ENCODE peak calls at places on chromosomes 16 and 17, in nine cellular contexts. M is T-helper 1 cell; T is fibroblast of the conjunctiva; X is lower leg skin; J is stimulated activated CD4-positive, alpha-beta T cell treated with anti-CD3 and anti-CD28 coated beads, Interleukin-2, amount 100 ng/mL, for 48 hours; B is stomach; D is H7; O is SK-MEL-5; N is upper lobe of right lung. S is an unnamed sample.
A peak's percentile ranks its signal among the peaks of the same experiment; 100 is the strongest.

GRCh38 chr17:50473901-50474300 is 4.8 kb upstream of the RSAD1 start:
- DNase-seq in M (no peak), T (no peak), X (no peak), J (no peak), B (no peak), D (no peak), O (no peak), N (no peak), S (peak; percentile 45)

GRCh38 chr17:48236681-48237134 is 129.1 kb downstream of the SNX11 start:
- DNase-seq in M (no peak), T (no peak), X (no peak), J (no peak), B (no peak), D (no peak), O (no peak), N (no peak), S (no peak)

GRCh38 chr16:88013091-88013609 is 61.9 kb downstream of the BANP start:
- DNase-seq in M (no peak), T (no peak), X (peak; percentile 82), J (no peak), B (peak; percentile 46), D (no peak), O (no peak), N (no peak), S (peak; percentile 81)

GRCh38 chr16:11542069-11542775 is 44.5 kb downstream of the LITAF start:
- DNase-seq in M (no peak), T (no peak), X (no peak), J (no peak), B (no peak), D (no peak), O (no peak), N (no peak), S (no peak)

GRCh38 chr16:66552288-66553143 is at the start of gene CKLF:
- DNase-seq in M (peak; percentile 79), T (peak; percentile 76), X (peak; percentile 96), J (peak; percentile 90), B (peak; percentile 95), D (peak; percentile 98), O (peak; percentile 85), N (peak; percentile 95), S (peak; percentile 88)

GRCh38 chr16:76946879-76947278 is 244.1 kb upstream of the MON1B start:
- DNase-seq in M (no peak), T (peak; percentile 80), X (no peak), J (no peak), B (no peak), D (no peak), O (peak; percentile 68), N (no peak), S (no peak)

GRCh38 chr17:47701603-47702002 is 7.6 kb downstream of the TBKBP1 start:
- DNase-seq in M (no peak), T (no peak), X (no peak), J (no peak), B (no peak), D (peak; percentile 73), O (no peak), N (peak; percentile 53), S (peak; percentile 22)

GRCh38 chr16:6841392-6841791 is 491.3 kb upstream of the RBFOX1 start:
- DNase-seq in M (no peak), T (no peak), X (no peak), J (no peak), B (no peak), D (no peak), O (no peak), N (no peak), S (no peak)

GRCh38 chr17:61427567-61427966 is 24.7 kb upstream of the TBX4 start:
- DNase-seq in M (no peak), T (no peak), X (no peak), J (no peak), B (no peak), D (no peak), O (no peak), N (no peak), S (no peak)

GRCh38 chr16:19515765-19516164 is 6.1 kb downstream of the GDE1 start:
- DNase-seq in M (no peak), T (no peak), X (no peak), J (no peak), B (no peak), D (no peak), O (no peak), N (no peak), S (no peak)

GRCh38 chr17:31054761-31055160 is 40.0 kb upstream of the NF1 start:
- DNase-seq in M (no peak), T (no peak), X (no peak), J (no peak), B (no peak), D (no peak), O (no peak), N (no peak), S (no peak)

GRCh38 chr17:68205251-68205807 is 42.5 kb upstream of the AMZ2 start:
- DNase-seq in M (peak; percentile 80), T (peak; percentile 68), X (peak; percentile 98), J (peak; percentile 92), B (peak; percentile 92), D (peak; percentile 93), O (peak; percentile 95), N (peak; percentile 96), S (peak; percentile 100)

GRCh38 chr16:50547340-50547865 is 793 bp upstream of the NKD1 start:
- DNase-seq in M (peak; percentile 74), T (no peak), X (no peak), J (peak; percentile 49), B (peak; percentile 63), D (peak; percentile 87), O (peak; percentile 22), N (no peak), S (peak; percentile 66)

GRCh38 chr17:82402865-82403264 is 15.3 kb upstream of the HEXD start:
- DNase-seq in M (no peak), T (no peak), X (no peak), J (no peak), B (no peak), D (no peak), O (no peak), N (no peak), S (no peak)

GRCh38 chr17:44518032-44518431 is 14.8 kb upstream of the GPATCH8 start:
- DNase-seq in M (no peak), T (no peak), X (no peak), J (no peak), B (no peak), D (no peak), O (peak; percentile 52), N (no peak), S (no peak)

GRCh38 chr17:1779571-1780074 is 17.8 kb downstream of the SERPINF1 start:
- DNase-seq in M (no peak), T (peak; percentile 91), X (peak; percentile 96), J (no peak), B (peak; percentile 61), D (no peak), O (peak; percentile 48), N (no peak), S (no peak)

GRCh38 chr17:518047-518735 is 165.6 kb upstream of the RPH3AL start:
- DNase-seq in M (no peak), T (no peak), X (no peak), J (no peak), B (no peak), D (no peak), O (no peak), N (no peak), S (no peak)

GRCh38 chr16:89922884-89923639 is at the start of gene TUBB3:
- DNase-seq in M (no peak), T (peak; percentile 61), X (no peak), J (no peak), B (peak; percentile 69), D (peak; percentile 99), O (peak; percentile 74), N (peak; percentile 77), S (peak; percentile 91)

GRCh38 chr16:88464447-88465318 is 11.6 kb downstream of the ZFPM1 start:
- DNase-seq in M (no peak), T (no peak), X (no peak), J (no peak), B (no peak), D (no peak), O (no peak), N (no peak), S (no peak)

GRCh38 chr17:74011963-74012362 is 191.5 kb upstream of the RPL38 start:
- DNase-seq in M (no peak), T (no peak), X (no peak), J (no peak), B (no peak), D (no peak), O (no peak), N (no peak), S (no peak)

GRCh38 chr16:85195884-85196816 is 83.9 kb upstream of the CIBAR2 start:
- DNase-seq in M (no peak), T (no peak), X (no peak), J (no peak), B (no peak), D (no peak), O (peak; percentile 26), N (no peak), S (peak; percentile 17)

GRCh38 chr16:8712589-8713361 is 38.4 kb downstream of the ABAT start:
- DNase-seq in M (no peak), T (no peak), X (no peak), J (no peak), B (no peak), D (peak; percentile 82), O (no peak), N (no peak), S (no peak)

GRCh38 chr16:76837872-76838271 is 353.1 kb upstream of the MON1B start:
- DNase-seq in M (no peak), T (no peak), X (no peak), J (no peak), B (no peak), D (no peak), O (no peak), N (no peak), S (no peak)

GRCh38 chr17:62854026-62854425 is 45.9 kb upstream of the MARCHF10 start:
- DNase-seq in M (no peak), T (no peak), X (no peak), J (no peak), B (no peak), D (no peak), O (no peak), N (no peak), S (no peak)

GRCh38 chr17:279356-279755 is 73.3 kb downstream of the RPH3AL start:
- DNase-seq in M (no peak), T (no peak), X (no peak), J (no peak), B (no peak), D (no peak), O (no peak), N (no peak), S (no peak)

GRCh38 chr16:52498640-52499039 is 48.3 kb downstream of the TOX3 start:
- DNase-seq in M (no peak), T (no peak), X (no peak), J (no peak), B (no peak), D (peak; percentile 13), O (no peak), N (no peak), S (no peak)

GRCh38 chr16:69626256-69626655 is 60.5 kb downstream of the NFAT5 start:
- DNase-seq in M (no peak), T (peak; percentile 27), X (no peak), J (no peak), B (no peak), D (no peak), O (no peak), N (no peak), S (no peak)

GRCh38 chr16:30009085-30009862 is 1.6 kb downstream of the DOC2A start:
- DNase-seq in M (no peak), T (no peak), X (no peak), J (no peak), B (no peak), D (peak; percentile 79), O (no peak), N (no peak), S (no peak)

GRCh38 chr16:72561-73537 is at the start of gene RHBDF1:
- DNase-seq in M (no peak), T (no peak), X (no peak), J (no peak), B (peak; percentile 69), D (peak; percentile 99), O (peak; percentile 37), N (peak; percentile 86), S (peak; percentile 57)

GRCh38 chr17:50421308-50422031 is 4.5 kb upstream of the ACSF2 start:
- DNase-seq in M (no peak), T (no peak), X (no peak), J (no peak), B (no peak), D (no peak), O (no peak), N (no peak), S (no peak)

GRCh38 chr17:65975878-65976277 is 216.1 kb downstream of the CEP112 start:
- DNase-seq in M (no peak), T (no peak), X (no peak), J (no peak), B (no peak), D (no peak), O (no peak), N (no peak), S (peak; percentile 36)

S was measured in left lung.